ENCODE peak calls at places on chromosomes 5 and 9, in four cellular contexts. R is HepG2, V is K562, D is GM12878. W is an unnamed sample.
A peak's percentile ranks its signal among the peaks of the same experiment; 100 is the strongest.

GRCh38 chr9:69171049-69171448 is 3.0 kb upstream of the TJP2 start:
- DNase-seq in V (peak; percentile 17), D (no peak), R (no peak), W (no peak)

GRCh38 chr5:56301041-56301440 is 67.9 kb upstream of the ANKRD55 start:
- DNase-seq in R (no peak), D (no peak), V (no peak), W (no peak)

GRCh38 chr5:53603009-53603687 is 42.7 kb downstream of the NDUFS4 start:
- DNase-seq in D (no peak), V (no peak), R (no peak), W (no peak)

GRCh38 chr9:37840560-37841194 is 40.1 kb downstream of the DCAF10 start:
- DNase-seq in R (no peak), V (no peak), D (no peak), W (no peak)

GRCh38 chr5:50562694-50563093 is 103.7 kb upstream of the PARP8 start:
- DNase-seq in V (no peak), R (no peak), D (no peak), W (no peak)

GRCh38 chr5:141758316-141758965 is 76.4 kb upstream of the ARAP3 start:
- DNase-seq in V (no peak), R (no peak), D (no peak), W (peak; percentile 84)

GRCh38 chr5:96582343-96582742 is 79.8 kb upstream of the CAST start:
- DNase-seq in R (no peak), D (no peak), V (no peak), W (no peak)

GRCh38 chr9:130689937-130690700 is 3.5 kb upstream of the EXOSC2 start:
- DNase-seq in V (peak; percentile 92), D (peak; percentile 53), R (peak; percentile 97), W (peak; percentile 95)

GRCh38 chr9:120820095-120820494 is 22.6 kb downstream of the PSMD5 start:
- DNase-seq in D (no peak), V (no peak), R (no peak), W (no peak)

GRCh38 chr9:36470891-36471290 is 70.8 kb upstream of the RNF38 start:
- DNase-seq in R (no peak), D (peak; percentile 67), V (no peak), W (no peak)

GRCh38 chr5:443239-444151 is 519 bp downstream of the EXOC3 start:
- DNase-seq in R (no peak), D (no peak), V (peak; percentile 88), W (no peak)

GRCh38 chr5:93658044-93658443 is 75.0 kb downstream of the NR2F1 start:
- DNase-seq in R (no peak), D (no peak), V (no peak), W (no peak)

GRCh38 chr5:42810905-42811590 is 644 bp downstream of the SELENOP start:
- DNase-seq in R (no peak), V (no peak), D (no peak), W (no peak)

GRCh38 chr5:11149136-11149535 is 388.1 kb upstream of the DAP start:
- DNase-seq in V (no peak), D (no peak), R (no peak), W (no peak)

GRCh38 chr5:1330146-1330846 is 14.6 kb downstream of the CLPTM1L start:
- DNase-seq in D (no peak), R (no peak), V (no peak), W (no peak)

GRCh38 chr9:93183663-93184438 is at the start of gene WNK2:
- DNase-seq in D (no peak), R (no peak), V (peak; percentile 98), W (peak; percentile 64)

GRCh38 chr5:92371889-92372235 is 988.7 kb upstream of the ARRDC3 start:
- DNase-seq in R (no peak), V (no peak), D (no peak), W (no peak)

GRCh38 chr5:87242242-87242641 is 25.4 kb upstream of the RASA1 start:
- DNase-seq in R (no peak), D (no peak), V (no peak), W (no peak)

GRCh38 chr5:33310471-33310870 is 130.3 kb upstream of the TARS1 start:
- DNase-seq in V (no peak), D (no peak), R (no peak), W (no peak)

GRCh38 chr5:84383816-84384603 is 670 bp downstream of the EDIL3 start:
- DNase-seq in V (no peak), R (no peak), D (no peak), W (peak; percentile 94)

GRCh38 chr9:90038778-90039177 is 434.0 kb downstream of the GADD45G start:
- DNase-seq in R (no peak), V (no peak), D (no peak), W (peak; percentile 4)

GRCh38 chr9:35906923-35907699 is 1.1 kb downstream of the HRCT1 start:
- DNase-seq in R (no peak), D (no peak), V (no peak), W (no peak)

GRCh38 chr5:108122701-108123100 is 259.2 kb downstream of the FBXL17 start:
- DNase-seq in R (no peak), V (no peak), D (no peak), W (no peak)
- TF ChIP-seq CREB1 in R (no peak), V (no peak), D (no peak), W (no peak)

GRCh38 chr9:128685022-128685332 is 4.0 kb upstream of the SET start:
- DNase-seq in V (no peak), D (no peak), R (peak; percentile 82), W (no peak)

GRCh38 chr9:128685636-128686489 is 3.2 kb upstream of the SET start:
- DNase-seq in V (no peak), D (no peak), R (no peak), W (no peak)

GRCh38 chr9:128684065-128684324 is 5.0 kb upstream of the SET start:
- DNase-seq in V (peak; percentile 9), R (no peak), D (no peak), W (no peak)

GRCh38 chr9:128684325-128685021 is 4.5 kb upstream of the SET start:
- DNase-seq in V (peak; percentile 55), D (peak; percentile 70), R (peak; percentile 78), W (peak; percentile 91)

DNA sequence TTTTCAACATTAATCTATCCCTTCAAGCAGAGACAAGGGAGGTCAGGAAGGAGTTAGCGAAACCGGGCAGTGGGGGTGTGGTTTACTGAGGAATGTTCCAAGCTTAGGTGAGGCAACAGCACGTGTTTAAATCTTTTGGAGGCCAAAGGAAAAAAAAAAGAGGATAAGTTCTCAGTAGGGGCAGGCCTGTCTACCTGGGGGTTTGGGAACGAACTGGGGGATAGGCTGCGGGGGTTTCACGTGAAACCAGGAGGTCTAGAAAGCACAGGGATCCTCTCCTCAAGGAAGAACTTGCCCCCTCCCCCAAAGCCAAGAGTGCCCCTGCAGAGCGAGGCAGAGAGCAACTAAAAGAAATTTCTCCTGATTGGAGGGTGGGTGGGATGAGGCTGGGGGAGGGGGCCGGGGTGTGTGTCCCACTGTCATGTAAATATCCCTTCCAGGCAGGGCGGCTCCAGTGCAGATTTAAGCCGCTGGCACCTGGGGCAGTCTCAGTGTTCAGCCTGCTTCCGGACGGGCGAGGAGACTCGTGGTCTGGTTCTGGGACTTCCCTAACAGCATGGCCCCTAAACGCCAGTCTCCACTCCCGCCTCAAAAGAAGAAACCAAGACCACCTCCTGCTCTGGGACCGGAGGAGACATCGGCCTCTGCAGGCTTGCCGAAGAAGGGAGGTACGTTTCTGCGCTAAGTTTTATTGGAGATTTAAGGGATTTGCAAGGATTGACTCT is 5.5 kb upstream of the SET start:
- DNase-seq in R (no peak), D (no peak), V (peak; percentile 19), W (peak; percentile 97)
- TF ChIP-seq REST in R (no peak), D (no peak), V (no peak), W (no peak)

GRCh38 chr9:135530146-135530545 is 8.9 kb downstream of the LCN1 start:
- DNase-seq in R (no peak), V (no peak), D (no peak), W (no peak)
- TF ChIP-seq CREB1 in R (no peak), V (no peak), D (no peak), W (no peak)

GRCh38 chr9:32550609-32551490 is 1.3 kb upstream of the SMIM27 start:
- DNase-seq in D (peak; percentile 64), R (peak; percentile 93), V (peak; percentile 90), W (peak; percentile 98)
- TF ChIP-seq REST in D (no peak), R (no peak), V (no peak), W (no peak)

GRCh38 chr5:81425569-81425968 is 31.6 kb upstream of the ACOT12 start:
- DNase-seq in V (peak; percentile 18), R (peak; percentile 32), D (no peak), W (peak; percentile 79)
- TF ChIP-seq CREB1 in V (no peak), R (no peak), D (no peak), W (no peak)

DNA sequence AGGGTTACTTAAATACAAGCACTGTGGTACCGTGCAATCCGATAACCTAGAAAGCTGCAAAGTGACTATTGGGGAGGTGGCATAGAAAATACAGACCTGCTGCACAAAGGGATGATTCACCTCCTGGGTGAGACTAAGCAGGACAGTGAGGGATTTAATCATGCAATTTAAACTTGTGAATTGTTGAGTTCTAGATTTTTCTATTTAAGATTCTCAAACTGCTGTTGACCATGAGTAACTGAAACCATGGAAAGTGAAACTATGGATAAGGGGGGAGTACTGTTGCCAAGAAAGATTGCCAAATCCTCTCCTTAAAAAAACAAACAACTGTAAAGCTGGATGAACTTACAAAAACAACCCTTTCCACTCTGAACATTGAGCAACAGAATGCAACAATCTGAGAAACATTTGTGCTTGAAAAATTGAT is 61.5 kb upstream of the NUDT12 start:
- DNase-seq in V (no peak), R (no peak), D (no peak), W (no peak)
- TF ChIP-seq REST in V (no peak), R (no peak), D (no peak), W (no peak)

GRCh38 chr5:153498516-153498915 is 8.0 kb downstream of the GRIA1 start:
- DNase-seq in D (no peak), R (no peak), V (no peak), W (no peak)

GRCh38 chr5:153491408-153491807 is 938 bp downstream of the GRIA1 start:
- DNase-seq in V (no peak), D (no peak), R (no peak), W (no peak)

DNA sequence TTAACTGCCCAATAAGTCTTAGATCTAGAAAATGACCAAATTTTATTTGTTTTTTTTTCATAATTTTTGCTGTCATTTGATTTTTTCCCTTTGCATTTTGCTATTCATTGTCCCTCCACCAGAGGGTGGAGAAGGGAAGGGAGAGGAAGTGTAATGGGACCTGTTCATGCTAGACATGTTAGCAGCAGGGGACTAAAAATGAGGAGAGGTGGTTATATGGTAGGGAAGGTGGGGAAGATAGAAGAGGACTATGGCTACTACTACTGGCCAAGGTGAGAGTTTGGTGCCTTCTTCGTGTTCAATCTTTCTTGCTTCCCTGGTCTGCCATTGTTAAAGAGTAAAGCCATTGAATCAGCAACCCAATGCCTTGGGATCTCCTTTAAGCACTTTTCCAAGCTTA is 6.4 kb downstream of the GRIA1 start:
- DNase-seq in V (peak; percentile 19), D (no peak), R (no peak), W (peak; percentile 30)
- TF ChIP-seq CREB1 in V (no peak), D (no peak), R (no peak), W (no peak)

W was measured in GM23338.